ENCODE peak calls at places on chromosome 18, in seven cellular contexts. W is amygdala; H is naive thymus-derived CD4-positive, alpha-beta T cell; D is psoas muscle; Y is HT1080; C is iPS DF 19.7; Q is AML-193. A is an unnamed sample.
A peak's percentile ranks its signal among the peaks of the same experiment; 100 is the strongest.

GRCh38 chr18:26689226-26689913 is 141.0 kb upstream of the KCTD1 start:
- DNase-seq in W (no peak), H (no peak), D (no peak), Y (no peak), C (no peak), Q (no peak), A (no peak)

GRCh38 chr18:7824970-7825369 is 257.9 kb downstream of the PTPRM start:
- DNase-seq in W (no peak), H (no peak), D (peak; percentile 59), Y (no peak), C (no peak), Q (no peak), A (no peak)

GRCh38 chr18:48943736-48944527 is 6.8 kb downstream of the SMAD7 start:
- DNase-seq in W (no peak), H (no peak), D (no peak), Y (no peak), C (no peak), Q (no peak), A (no peak)

GRCh38 chr18:46574740-46575108 is 82.3 kb downstream of the LOXHD1 start:
- DNase-seq in W (no peak), H (no peak), D (no peak), Y (no peak), C (no peak), Q (no peak), A (no peak)

GRCh38 chr18:8730080-8730827 is 24.9 kb downstream of the MTCL1 start:
- DNase-seq in W (no peak), H (no peak), D (peak; percentile 70), Y (peak; percentile 93), C (no peak), Q (no peak), A (no peak)

GRCh38 chr18:63965716-63966330 is 4.1 kb upstream of the SERPINB8 start:
- DNase-seq in W (no peak), H (no peak), D (no peak), Y (no peak), C (no peak), Q (no peak), A (no peak)

GRCh38 chr18:3015203-3015590 is 2.3 kb upstream of the LPIN2 start:
- DNase-seq in W (no peak), H (no peak), D (no peak), Y (peak; percentile 82), C (no peak), Q (peak; percentile 13), A (peak; percentile 40)

GRCh38 chr18:35131387-35132283 is 90.4 kb downstream of the MAPRE2 start:
- DNase-seq in W (peak; percentile 32), H (no peak), D (no peak), Y (peak; percentile 27), C (no peak), Q (no peak), A (no peak)

GRCh38 chr18:2644535-2644934 is 11.0 kb upstream of the SMCHD1 start:
- DNase-seq in W (no peak), H (no peak), D (no peak), Y (no peak), C (no peak), Q (no peak), A (no peak)

GRCh38 chr18:43276471-43276870 is 819 bp downstream of the SYT4 start:
- DNase-seq in W (no peak), H (no peak), D (no peak), Y (no peak), C (no peak), Q (no peak), A (no peak)

GRCh38 chr18:11078491-11078890 is 70.9 kb downstream of the PIEZO2 start:
- DNase-seq in W (no peak), H (no peak), D (no peak), Y (no peak), C (no peak), Q (no peak), A (no peak)

GRCh38 chr18:3051718-3052410 is 38.9 kb upstream of the LPIN2 start:
- DNase-seq in W (no peak), H (no peak), D (no peak), Y (peak; percentile 66), C (no peak), Q (peak; percentile 47), A (no peak)

GRCh38 chr18:67417864-67418523 is 98.5 kb downstream of the DSEL start:
- DNase-seq in W (no peak), H (no peak), D (no peak), Y (peak; percentile 56), C (no peak), Q (no peak), A (peak; percentile 41)

GRCh38 chr18:57954928-57955327 is 89.1 kb upstream of the NEDD4L start:
- DNase-seq in W (no peak), H (no peak), D (no peak), Y (no peak), C (no peak), Q (no peak), A (no peak)

GRCh38 chr18:4106407-4107033 is 348.6 kb downstream of the DLGAP1 start:
- DNase-seq in W (peak; percentile 49), H (peak; percentile 13), D (peak; percentile 56), Y (peak; percentile 51), C (no peak), Q (peak; percentile 41), A (peak; percentile 32)

GRCh38 chr18:11902522-11903292 is 5.4 kb downstream of the MPPE1 start:
- DNase-seq in W (no peak), H (no peak), D (no peak), Y (no peak), C (no peak), Q (no peak), A (no peak)

GRCh38 chr18:50917021-50917420 is 38.1 kb downstream of the ME2 start:
- DNase-seq in W (no peak), H (no peak), D (no peak), Y (no peak), C (no peak), Q (no peak), A (no peak)

GRCh38 chr18:7877609-7878008 is 310.5 kb downstream of the PTPRM start:
- DNase-seq in W (no peak), H (no peak), D (no peak), Y (peak; percentile 12), C (no peak), Q (no peak), A (no peak)

GRCh38 chr18:35936951-35937350 is 35.5 kb upstream of the RMP24 start:
- DNase-seq in W (no peak), H (no peak), D (no peak), Y (no peak), C (no peak), Q (no peak), A (no peak)

GRCh38 chr18:470661-471501 is 29.6 kb downstream of the COLEC12 start:
- DNase-seq in W (no peak), H (no peak), D (no peak), Y (peak; percentile 49), C (no peak), Q (peak; percentile 77), A (peak; percentile 8)

GRCh38 chr18:56238576-56238975 is 399.8 kb downstream of the TXNL1 start:
- DNase-seq in W (no peak), H (no peak), D (no peak), Y (no peak), C (peak; percentile 2), Q (no peak), A (no peak)

GRCh38 chr18:58649966-58650816 is 21.1 kb upstream of the MALT1 start:
- DNase-seq in W (no peak), H (no peak), D (no peak), Y (no peak), C (no peak), Q (no peak), A (no peak)

GRCh38 chr18:61825386-61825785 is 67.4 kb downstream of the RNF152 start:
- DNase-seq in W (no peak), H (no peak), D (no peak), Y (no peak), C (no peak), Q (no peak), A (no peak)

GRCh38 chr18:10783941-10784340 is 258.1 kb downstream of the NAPG start:
- DNase-seq in W (no peak), H (no peak), D (no peak), Y (no peak), C (no peak), Q (no peak), A (no peak)

GRCh38 chr18:36711014-36711725 is 117.6 kb downstream of the TPGS2 start:
- DNase-seq in W (no peak), H (no peak), D (no peak), Y (no peak), C (no peak), Q (no peak), A (no peak)

GRCh38 chr18:42086288-42086687 is 131.3 kb downstream of the PIK3C3 start:
- DNase-seq in W (no peak), H (no peak), D (no peak), Y (peak; percentile 54), C (no peak), Q (no peak), A (peak; percentile 30)

A was measured in foreskin keratinocyte.